ENCODE peak calls at places on chromosome 17, in seven cellular contexts. B is occipital lobe; I is GM03348; G is activated naive CD8-positive, alpha-beta T cell treated with anti-CD3 and anti-CD28 coated beads for 36 hours; K is stimulated activated CD4-positive, alpha-beta T cell treated with anti-CD3 and anti-CD28 coated beads, Interleukin-12 subunit alpha, Interleukin-12 subunit beta, amount 100 ng/mL, for 48 hours; J is effector memory CD8-positive, alpha-beta T cell; Y is SW480. C is an unnamed sample.

GRCh38 chr17:29179232-29180036 is 764 bp downstream of the MYO18A start:
- DNase-seq in B (no peak), I (no peak), G (no peak), K (no peak), J (no peak), Y (peak; percentile 86), C (no peak)

GRCh38 chr17:56973520-56973919 is 4.4 kb upstream of the SCPEP1 start:
- DNase-seq in B (no peak), I (no peak), G (no peak), K (no peak), J (no peak), Y (no peak), C (no peak)

GRCh38 chr17:51152766-51153209 is 571 bp upstream of the NME1 start:
- DNase-seq in B (no peak), I (peak; percentile 19), G (no peak), K (no peak), J (no peak), Y (peak; percentile 60), C (no peak)

GRCh38 chr17:35774499-35774898 is 13.8 kb downstream of the C17orf50 start:
- DNase-seq in B (no peak), I (no peak), G (no peak), K (no peak), J (no peak), Y (no peak), C (no peak)

GRCh38 chr17:33751702-33752065 is 458.6 kb upstream of the ASIC2 start:
- DNase-seq in B (no peak), I (peak; percentile 11), G (no peak), K (no peak), J (no peak), Y (no peak), C (no peak)

GRCh38 chr17:58172369-58173071 is 5.7 kb downstream of the OR4D2 start:
- DNase-seq in B (no peak), I (no peak), G (peak; percentile 22), K (peak; percentile 18), J (peak; percentile 38), Y (peak; percentile 66), C (peak; percentile 6)

GRCh38 chr17:82892869-82893565 is 53.2 kb upstream of the ZNF750 start:
- DNase-seq in B (no peak), I (no peak), G (peak; percentile 48), K (peak; percentile 23), J (peak; percentile 78), Y (no peak), C (no peak)

GRCh38 chr17:18187816-18188761 is 4.5 kb downstream of the ALKBH5 start:
- DNase-seq in B (no peak), I (peak; percentile 65), G (peak; percentile 15), K (no peak), J (no peak), Y (no peak), C (no peak)

GRCh38 chr17:48530208-48530886 is 464 bp downstream of the HOXB1 start:
- DNase-seq in B (no peak), I (no peak), G (no peak), K (no peak), J (no peak), Y (no peak), C (no peak)

C was measured in non-pigmented ciliary epithelial cell.